ENCODE peak calls at places on chromosomes 5 and 9, in four cellular contexts. V is CD8-positive, alpha-beta T cell; T is pancreas; Y is GM23338. F is an unnamed sample.

GRCh38 chr5:113061851-113062631 is 85.4 kb downstream of the DCP2 start:
- DNase-seq in Y (no peak), T (no peak), V (no peak), F (peak)

GRCh38 chr9:129981180-129981907 is 61.6 kb downstream of the FNBP1 start:
- DNase-seq in T (no peak), V (no peak), Y (no peak), F (no peak)

GRCh38 chr9:38287420-38287985 is 105.0 kb upstream of the ALDH1B1 start:
- DNase-seq in Y (no peak), T (no peak), V (no peak), F (no peak)

GRCh38 chr5:1220831-1221230 is 4.3 kb upstream of the SLC6A18 start:
- DNase-seq in V (no peak), T (no peak), Y (no peak), F (no peak)

GRCh38 chr9:19665146-19665863 is 123.5 kb downstream of the SLC24A2 start:
- DNase-seq in Y (no peak), V (no peak), T (no peak), F (no peak)

GRCh38 chr9:19239955-19240354 is 9.5 kb downstream of the DENND4C start:
- DNase-seq in Y (no peak), T (no peak), V (no peak), F (no peak)

GRCh38 chr5:175815126-175815913 is 56.1 kb upstream of the CPLX2 start:
- DNase-seq in T (no peak), V (no peak), Y (no peak), F (no peak)

GRCh38 chr5:78648359-78649219 is at the start of gene LHFPL2:
- DNase-seq in V (peak), T (peak), Y (peak), F (no peak)

GRCh38 chr9:127779136-127779981 is 893 bp upstream of the SH2D3C start:
- DNase-seq in V (peak), Y (no peak), T (no peak), F (no peak)

GRCh38 chr5:40841068-40841805 is at the start of gene CARD6:
- DNase-seq in Y (no peak), V (no peak), T (no peak), F (no peak)

GRCh38 chr5:97425511-97425910 is 242.5 kb upstream of the RIOK2 start:
- DNase-seq in V (no peak), Y (peak), T (no peak), F (no peak)

GRCh38 chr5:52787600-52788504 is at the start of the genes ITGA1 and PELO:
- DNase-seq in Y (peak), T (peak), V (peak), F (no peak)

GRCh38 chr9:123080444-123080843 is 47.0 kb downstream of the GPR21 start:
- DNase-seq in Y (no peak), V (no peak), T (no peak), F (no peak)

DNA sequence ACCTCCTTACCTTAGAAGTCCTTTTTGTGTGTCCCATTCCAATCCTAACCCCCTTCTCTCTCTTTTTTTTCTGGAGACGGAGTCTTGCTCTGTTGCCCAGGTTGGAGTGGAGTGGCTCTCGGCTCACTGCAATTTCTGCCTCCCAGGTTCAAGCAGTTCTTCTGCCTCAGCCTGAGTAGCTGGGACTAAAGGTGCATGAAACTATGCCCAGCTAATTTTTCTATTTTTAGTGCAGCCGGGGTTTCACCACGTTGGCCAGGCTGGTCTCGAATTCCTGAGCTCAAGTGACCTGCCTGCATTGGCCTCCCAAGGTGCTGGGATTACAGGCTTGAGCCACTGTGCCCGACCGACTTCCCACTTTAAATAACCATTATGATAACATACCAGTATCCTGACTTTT is 17.5 kb downstream of the TMEM38B start:
- DNase-seq in V (no peak), Y (no peak), T (no peak), F (no peak)
- H3K4me3 ChIP-seq in V (no peak), Y (no peak), T (no peak), F (no peak)

GRCh38 chr5:161432798-161433197 is 113.7 kb downstream of the GABRB2 start:
- DNase-seq in Y (no peak), T (no peak), V (no peak), F (no peak)
- TF ChIP-seq CTCF in Y (no peak), T (no peak), V (no peak), F (no peak)

GRCh38 chr5:81151546-81151945 is 81.6 kb upstream of the CKMT2 start:
- DNase-seq in T (no peak), Y (no peak), V (no peak), F (peak)

GRCh38 chr5:81154725-81155124 is 78.4 kb upstream of the CKMT2 start:
- DNase-seq in V (no peak), Y (no peak), T (no peak), F (no peak)

GRCh38 chr5:81162501-81162900 is 70.6 kb upstream of the CKMT2 start:
- DNase-seq in V (no peak), T (no peak), Y (no peak), F (no peak)

GRCh38 chr5:81161012-81161601 is 72.0 kb upstream of the CKMT2 start:
- DNase-seq in T (no peak), Y (no peak), V (no peak), F (no peak)

DNA sequence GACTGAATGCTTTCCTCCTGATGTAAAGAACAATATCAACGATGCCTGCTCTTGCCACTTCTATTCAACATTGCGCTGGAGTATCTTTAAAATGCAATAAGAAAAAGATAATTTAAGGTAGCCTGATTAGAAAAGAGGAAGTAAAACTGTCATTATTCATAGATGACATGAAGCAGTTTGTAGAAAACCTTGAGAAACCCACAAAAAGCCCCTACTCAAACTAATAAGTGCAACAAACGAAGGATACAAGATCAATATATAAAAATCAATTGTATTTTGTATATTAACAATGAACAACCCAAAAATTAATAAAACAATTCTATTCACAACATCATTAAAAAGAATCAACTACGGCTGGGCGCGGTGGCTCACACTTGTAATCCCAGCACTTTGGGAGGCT is 76.4 kb upstream of the CKMT2 start:
- DNase-seq in Y (no peak), V (no peak), T (no peak), F (no peak)
- H3K4me3 ChIP-seq in Y (no peak), V (no peak), T (no peak), F (no peak)

GRCh38 chr9:4734150-4734549 is 6.9 kb downstream of the AK3 start:
- DNase-seq in V (no peak), T (no peak), Y (no peak), F (no peak)
- TF ChIP-seq CTCF in V (no peak), T (no peak), Y (no peak), F (no peak)

GRCh38 chr5:35816881-35817521 is 39.7 kb upstream of the IL7R start:
- DNase-seq in Y (no peak), T (no peak), V (no peak), F (no peak)

GRCh38 chr5:35819026-35819425 is 37.7 kb upstream of the IL7R start:
- DNase-seq in T (no peak), V (no peak), Y (no peak), F (no peak)

GRCh38 chr5:35813456-35813855 is 43.2 kb upstream of the IL7R start:
- DNase-seq in Y (no peak), V (no peak), T (no peak), F (no peak)

GRCh38 chr5:35811108-35811741 is 45.5 kb upstream of the IL7R start:
- DNase-seq in V (peak), T (no peak), Y (no peak), F (no peak)

GRCh38 chr5:35815089-35815936 is 41.4 kb upstream of the IL7R start:
- DNase-seq in Y (peak), V (no peak), T (no peak), F (no peak)
- H3K4me3 ChIP-seq in Y (no peak), V (no peak), T (no peak), F (no peak)

DNA sequence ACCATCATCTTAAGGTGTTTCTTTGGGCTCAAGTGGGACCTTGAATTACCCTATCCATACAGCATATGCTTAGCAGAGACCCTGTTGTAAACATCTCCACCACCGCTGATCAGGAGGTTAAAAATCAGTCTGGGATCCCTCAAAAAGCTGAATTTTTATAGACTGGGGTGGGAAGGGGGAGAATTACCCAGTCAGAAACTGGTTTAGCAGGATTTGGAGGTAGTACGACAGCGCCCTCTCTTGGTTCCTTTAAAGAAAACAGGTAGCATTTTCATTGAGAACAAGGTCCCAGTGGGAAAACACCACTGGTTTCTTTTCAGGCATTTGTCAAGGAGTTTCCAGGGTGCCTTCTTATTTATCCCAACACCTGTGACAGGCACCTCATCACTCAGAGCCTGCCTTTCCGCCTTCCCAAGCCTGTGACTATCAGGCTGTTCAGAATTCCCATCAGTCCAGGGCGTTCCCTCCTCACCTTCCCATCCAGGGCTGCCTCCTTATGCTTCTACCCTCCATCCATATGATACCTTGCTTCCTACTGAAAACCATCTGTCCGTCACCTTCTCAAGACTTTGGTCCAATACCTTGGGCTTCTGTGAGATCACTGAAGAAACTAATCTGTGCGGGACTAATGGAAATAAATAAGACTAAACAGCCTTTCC is 203.8 kb upstream of the RAI14 start:
- DNase-seq in V (no peak), T (no peak), Y (peak), F (no peak)
- TF ChIP-seq CTCF in V (no peak), T (no peak), Y (peak), F (peak)

DNA sequence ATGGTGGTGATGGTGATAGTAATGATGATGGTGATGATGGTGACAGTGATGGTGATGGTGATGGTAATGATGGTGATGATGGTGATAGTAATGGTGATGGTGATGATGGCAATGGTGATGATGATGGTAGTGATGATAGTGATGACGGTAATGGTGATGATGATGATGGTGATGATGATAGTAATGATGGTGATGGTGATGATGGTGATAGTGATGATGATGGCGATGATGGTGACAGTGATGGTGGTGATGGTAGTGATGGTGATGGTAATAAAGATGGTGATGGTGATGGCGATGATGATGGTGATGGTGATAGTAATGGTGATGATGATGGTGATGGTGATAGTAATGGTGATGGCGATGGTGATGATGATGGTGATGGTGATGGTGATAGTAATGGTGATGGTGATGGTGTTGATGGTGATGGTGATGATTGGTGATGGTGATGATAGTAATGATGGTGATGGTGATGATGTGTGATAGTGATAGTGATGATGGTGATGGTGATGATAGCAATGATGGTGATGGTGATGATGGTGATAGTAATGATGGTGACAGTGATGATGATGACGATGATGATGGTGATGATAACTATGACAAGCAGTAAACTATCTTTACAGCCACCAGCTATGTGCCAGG is 38.6 kb downstream of the PHF2 start:
- DNase-seq in Y (no peak), T (no peak), V (no peak), F (no peak)
- H3K4me3 ChIP-seq in Y (no peak), T (no peak), V (no peak), F (no peak)